ENCODE peak calls at places on chromosomes 5 and 9, in nine cellular contexts. H, W, O, P, U, Y, Q, L and V are unnamed samples.

GRCh38 chr9:17342696-17343095 is 207.9 kb downstream of the CNTLN start:
- DNase-seq in H (no peak), W (no peak), O (no peak), P (no peak), U (no peak), Y (no peak), Q (peak; percentile 55), L (no peak), V (no peak)

GRCh38 chr9:89138463-89139390 is 39.9 kb downstream of the SHC3 start:
- DNase-seq in H (no peak), W (peak; percentile 79), O (peak; percentile 71), P (no peak), U (no peak), Y (no peak), Q (no peak), L (no peak), V (no peak)

GRCh38 chr5:142287096-142287972 is 37.5 kb downstream of the SPRY4 start:
- DNase-seq in H (no peak), W (no peak), O (no peak), P (no peak), U (no peak), Y (no peak), Q (no peak), L (no peak), V (no peak)

GRCh38 chr9:133585481-133586367 is 23.5 kb downstream of the FAM163B start:
- DNase-seq in H (no peak), W (no peak), O (no peak), P (no peak), U (no peak), Y (no peak), Q (peak; percentile 50), L (no peak), V (no peak)

GRCh38 chr5:55072668-55073067 is 29.8 kb upstream of the GZMA start:
- DNase-seq in H (no peak), W (no peak), O (no peak), P (no peak), U (no peak), Y (no peak), Q (no peak), L (no peak), V (peak; percentile 11)

GRCh38 chr5:168147536-168148460 is 143.6 kb upstream of the WWC1 start:
- DNase-seq in H (no peak), W (no peak), O (no peak), P (no peak), U (no peak), Y (no peak), Q (no peak), L (no peak), V (no peak)

GRCh38 chr5:123511290-123511647 is 708 bp upstream of the CSNK1G3 start:
- DNase-seq in H (no peak), W (peak; percentile 75), O (peak; percentile 70), P (no peak), U (no peak), Y (no peak), Q (no peak), L (no peak), V (peak; percentile 11)

GRCh38 chr9:98708933-98709911 is at the start of gene GABBR2:
- DNase-seq in H (no peak), W (peak; percentile 5), O (peak; percentile 4), P (no peak), U (peak; percentile 14), Y (no peak), Q (peak; percentile 59), L (no peak), V (no peak)

GRCh38 chr5:54895816-54896341 is 89.5 kb downstream of the ESM1 start:
- DNase-seq in H (no peak), W (peak; percentile 69), O (peak; percentile 68), P (no peak), U (no peak), Y (no peak), Q (peak; percentile 70), L (no peak), V (peak; percentile 10)

GRCh38 chr9:17905356-17906203 is 326.7 kb downstream of the SH3GL2 start:
- DNase-seq in H (no peak), W (no peak), O (no peak), P (peak; percentile 38), U (peak; percentile 15), Y (no peak), Q (no peak), L (no peak), V (no peak)

GRCh38 chr9:83304686-83305085 is 233.5 kb downstream of the FRMD3 start:
- DNase-seq in H (no peak), W (peak; percentile 96), O (peak; percentile 37), P (no peak), U (no peak), Y (peak; percentile 88), Q (no peak), L (no peak), V (no peak)

GRCh38 chr5:129382921-129383672 is 77.0 kb upstream of the ADAMTS19 start:
- DNase-seq in H (no peak), W (peak; percentile 71), O (peak; percentile 31), P (no peak), U (no peak), Y (no peak), Q (no peak), L (no peak), V (no peak)

GRCh38 chr5:179827684-179828083 is 7.0 kb downstream of the SQSTM1 start:
- DNase-seq in H (no peak), W (peak; percentile 63), O (peak; percentile 73), P (no peak), U (no peak), Y (no peak), Q (no peak), L (no peak), V (no peak)

GRCh38 chr5:59253625-59254024 is 639.9 kb downstream of the PDE4D start:
- DNase-seq in H (no peak), W (no peak), O (no peak), P (no peak), U (no peak), Y (no peak), Q (no peak), L (no peak), V (no peak)

DNA sequence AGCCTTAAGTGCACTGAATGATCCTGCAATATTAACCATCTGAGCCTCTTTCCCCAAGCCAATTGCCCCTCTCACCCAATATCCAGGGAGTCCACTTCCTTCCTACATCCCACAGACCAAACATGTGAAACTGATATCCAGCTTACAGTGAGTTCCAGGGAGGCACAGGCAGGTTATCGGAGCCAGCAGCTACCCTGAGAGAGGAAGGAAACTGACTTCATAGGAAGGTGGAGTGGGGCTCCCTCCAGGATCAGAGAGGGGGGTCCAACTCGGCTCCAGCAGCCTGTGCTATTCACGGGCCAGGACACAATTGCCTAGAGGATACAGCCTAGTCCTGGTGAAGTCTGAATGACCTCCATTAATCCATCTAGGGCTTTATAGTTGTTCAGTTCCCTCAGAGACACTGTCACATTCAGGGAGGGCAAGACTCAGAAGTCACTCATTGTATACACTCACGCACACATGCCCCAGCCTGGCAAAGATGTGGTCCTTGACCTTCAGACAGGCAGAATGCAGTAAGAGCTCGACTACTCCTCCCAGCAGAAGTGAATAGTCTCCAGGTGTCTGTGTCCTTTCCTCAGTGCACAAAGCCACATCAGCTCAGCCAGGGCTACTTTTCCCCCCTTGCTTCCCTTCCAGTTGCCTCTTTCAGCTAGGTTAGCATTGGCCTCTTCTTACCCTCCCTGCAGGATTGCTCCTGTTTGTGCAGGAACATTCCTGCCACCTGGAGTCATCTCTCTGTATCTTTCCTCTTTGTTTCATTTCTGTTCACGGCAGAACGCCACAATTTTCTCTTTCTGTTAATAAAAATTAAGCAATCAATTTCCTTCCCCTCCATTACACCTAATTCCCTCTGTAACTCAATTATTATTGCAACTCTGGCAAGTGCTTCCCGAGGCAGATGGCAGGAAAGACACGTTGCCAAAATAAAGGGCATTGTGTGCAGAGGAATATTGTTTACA is 501.7 kb downstream of the ARHGEF28 start:
- DNase-seq in H (no peak), W (peak; percentile 33), O (peak; percentile 33), P (no peak), U (no peak), Y (no peak), Q (no peak), L (no peak), V (no peak)
- TF ChIP-seq CTCF in H (no peak), W (peak; percentile 22), O (peak; percentile 24), P (no peak), U (peak; percentile 41), Y (peak; percentile 28), Q (peak; percentile 20), L (no peak), V (no peak)

GRCh38 chr5:79831381-79831780 is 141.7 kb downstream of the CMYA5 start:
- DNase-seq in H (no peak), W (no peak), O (no peak), P (no peak), U (no peak), Y (no peak), Q (no peak), L (no peak), V (no peak)

GRCh38 chr5:79827159-79827562 is 137.5 kb downstream of the CMYA5 start:
- DNase-seq in H (no peak), W (no peak), O (no peak), P (no peak), U (no peak), Y (no peak), Q (no peak), L (no peak), V (no peak)

GRCh38 chr5:79825802-79826201 is 136.2 kb downstream of the CMYA5 start:
- DNase-seq in H (no peak), W (no peak), O (no peak), P (no peak), U (no peak), Y (no peak), Q (no peak), L (no peak), V (no peak)

GRCh38 chr5:79831910-79832309 is 142.3 kb downstream of the CMYA5 start:
- DNase-seq in H (no peak), W (no peak), O (no peak), P (no peak), U (no peak), Y (peak; percentile 32), Q (no peak), L (no peak), V (no peak)

GRCh38 chr5:79829260-79829659 is 139.6 kb downstream of the CMYA5 start:
- DNase-seq in H (no peak), W (no peak), O (no peak), P (no peak), U (peak; percentile 26), Y (no peak), Q (peak; percentile 38), L (no peak), V (peak; percentile 41)
- TF ChIP-seq CTCF in H (no peak), W (no peak), O (peak; percentile 6), P (no peak), U (peak; percentile 53), Y (peak; percentile 35), Q (peak; percentile 39), L (peak; percentile 54), V (peak; percentile 35)

GRCh38 chr5:96595300-96596090 is 66.7 kb upstream of the CAST start:
- DNase-seq in H (no peak), W (peak; percentile 54), O (no peak), P (no peak), U (no peak), Y (no peak), Q (no peak), L (no peak), V (peak; percentile 48)
- TF ChIP-seq CTCF in H (peak; percentile 54), W (peak; percentile 49), O (peak; percentile 29), P (peak; percentile 56), U (peak; percentile 55), Y (peak; percentile 40), Q (peak; percentile 36), L (peak; percentile 62), V (peak; percentile 62)

DNA sequence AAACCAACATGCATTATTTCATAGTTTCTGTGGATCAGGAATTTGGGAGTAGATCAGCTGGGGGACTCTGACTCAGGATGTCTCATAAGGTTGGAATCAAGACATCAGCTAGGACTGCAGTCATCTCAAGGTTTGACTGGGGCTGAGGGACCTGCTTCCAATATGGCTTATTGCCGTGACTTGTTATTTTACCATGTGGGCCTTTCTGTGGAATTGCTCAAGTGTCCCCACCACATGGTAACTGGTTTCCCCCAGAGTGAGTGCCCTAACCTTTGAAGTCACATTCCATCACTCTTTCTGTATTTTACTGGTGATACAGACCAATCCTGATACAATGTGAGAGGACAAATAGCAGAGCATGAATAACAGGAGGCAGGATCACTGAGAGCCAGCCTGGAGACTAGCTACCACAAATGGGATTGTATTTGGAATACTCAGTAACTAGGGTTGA is 70.2 kb upstream of the ELL2 start:
- DNase-seq in H (no peak), W (peak; percentile 88), O (peak; percentile 89), P (no peak), U (no peak), Y (no peak), Q (no peak), L (no peak), V (no peak)
- TF ChIP-seq CTCF in H (no peak), W (no peak), O (no peak), P (no peak), U (no peak), Y (no peak), Q (no peak), L (no peak), V (no peak)